ENCODE peak calls at places on chromosomes 4 and X, in five cellular contexts. P is ascending aorta; W is fibroblast of lung; I is left ventricle myocardium inferior; G is CD8-positive, alpha-beta T cell. Z is an unnamed sample.

GRCh38 chrX:41720125-41720780 is 3.7 kb upstream of the GPR82 start:
- DNase-seq in W (peak; percentile 51), I (no peak), G (peak; percentile 10), P (no peak), Z (peak; percentile 16)

GRCh38 chr4:6541789-6542188 is 33.2 kb upstream of the MAN2B2 start:
- DNase-seq in I (no peak), G (no peak), P (no peak), W (no peak), Z (no peak)

GRCh38 chr4:170008376-170008775 is 17.8 kb downstream of the MFAP3L start:
- DNase-seq in G (no peak), W (no peak), I (no peak), P (no peak), Z (no peak)

GRCh38 chr4:27081675-27082579 is 221.3 kb downstream of the STIM2 start:
- DNase-seq in I (no peak), G (no peak), P (no peak), W (no peak), Z (no peak)

GRCh38 chr4:174012135-174012923 is 271.1 kb downstream of the FBXO8 start:
- DNase-seq in W (no peak), G (no peak), P (no peak), I (no peak), Z (no peak)

GRCh38 chr4:82984459-82984858 is 26.2 kb downstream of the LIN54 start:
- DNase-seq in P (no peak), G (no peak), W (peak; percentile 69), I (no peak), Z (no peak)

GRCh38 chr4:150849016-150849415 is 166.1 kb downstream of the LRBA start:
- DNase-seq in W (peak; percentile 30), G (no peak), P (no peak), I (no peak), Z (no peak)

GRCh38 chr4:90403781-90404180 is 276.6 kb downstream of the CCSER1 start:
- DNase-seq in I (no peak), P (no peak), G (no peak), W (peak; percentile 45), Z (no peak)

GRCh38 chr4:2247128-2248043 is 5.5 kb upstream of the HAUS3 start:
- DNase-seq in P (peak; percentile 61), W (no peak), I (peak; percentile 22), G (peak; percentile 0), Z (no peak)

GRCh38 chr4:74742191-74742590 is 52.1 kb downstream of the BTC start:
- DNase-seq in G (no peak), I (no peak), P (no peak), W (no peak), Z (no peak)

GRCh38 chr4:168502886-168503285 is 6.0 kb downstream of the PALLD start:
- DNase-seq in I (no peak), W (no peak), G (no peak), P (no peak), Z (no peak)

GRCh38 chrX:10015711-10016515 is 48.8 kb downstream of the CLDN34 start:
- DNase-seq in G (no peak), W (peak; percentile 44), I (peak; percentile 62), P (peak; percentile 69), Z (no peak)

GRCh38 chr4:79977131-79977840 is 95.7 kb downstream of the ANTXR2 start:
- DNase-seq in G (no peak), P (no peak), W (no peak), I (no peak), Z (no peak)

GRCh38 chrX:128728943-128729342 is 676.7 kb upstream of the ACTRT1 start:
- DNase-seq in P (no peak), G (no peak), W (no peak), I (no peak), Z (no peak)

GRCh38 chr4:12562476-12562875 is 921.7 kb downstream of the RAB28 start:
- DNase-seq in W (no peak), P (no peak), G (no peak), I (no peak), Z (no peak)

DNA sequence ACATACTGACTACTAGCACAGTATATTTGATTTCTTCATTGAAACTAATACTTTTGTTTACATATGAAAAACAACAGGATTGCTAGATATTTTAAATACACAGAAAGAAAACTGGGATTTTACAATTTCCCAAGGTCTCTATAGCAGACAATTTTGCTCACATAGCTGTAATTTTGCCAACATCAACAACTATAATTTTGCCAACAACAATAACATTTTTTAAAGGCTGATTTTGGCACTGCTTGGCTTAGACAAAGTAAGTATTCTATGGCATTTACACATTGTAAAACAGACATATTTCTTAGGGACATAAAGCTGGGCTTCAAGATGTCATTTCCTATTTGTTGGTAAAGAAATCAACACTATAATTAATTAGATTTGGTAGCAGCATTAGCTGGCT is 922.1 kb downstream of the RAB28 start:
- DNase-seq in I (no peak), W (no peak), P (no peak), G (no peak), Z (no peak)
- H3K4me3 ChIP-seq in I (peak overlapping the region; percentile 45), W (no peak overlapping the region), P (no peak overlapping the region), G (no peak overlapping the region), Z (no peak overlapping the region)

DNA sequence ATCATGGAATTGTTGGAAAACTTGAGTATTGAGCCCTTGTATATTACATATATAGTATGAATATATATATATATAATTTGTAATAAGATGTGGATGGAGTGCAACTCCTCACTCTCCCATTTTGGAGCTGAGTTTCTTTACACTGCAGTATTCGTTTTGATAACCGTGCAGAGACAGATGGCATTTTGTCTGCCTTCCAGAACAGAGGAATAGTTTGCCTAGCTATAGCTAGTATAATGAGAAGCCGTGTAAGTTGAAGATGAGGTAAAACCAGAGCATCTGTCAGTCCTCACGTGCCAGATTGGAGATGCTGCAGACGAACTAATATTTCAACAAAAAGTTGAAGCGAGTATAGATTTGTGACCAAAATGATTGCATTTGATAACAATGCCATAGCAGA is 180.5 kb downstream of the FMR1NB start:
- DNase-seq in W (no peak), P (no peak), I (no peak), G (no peak), Z (no peak)
- H3K4me1 ChIP-seq in W (no peaks in the 10 kb centered on the region), P (no peaks in the 10 kb centered on the region), I (no peaks in the 10 kb centered on the region), G (no peaks in the 10 kb centered on the region), Z (no peaks in the 10 kb centered on the region)

DNA sequence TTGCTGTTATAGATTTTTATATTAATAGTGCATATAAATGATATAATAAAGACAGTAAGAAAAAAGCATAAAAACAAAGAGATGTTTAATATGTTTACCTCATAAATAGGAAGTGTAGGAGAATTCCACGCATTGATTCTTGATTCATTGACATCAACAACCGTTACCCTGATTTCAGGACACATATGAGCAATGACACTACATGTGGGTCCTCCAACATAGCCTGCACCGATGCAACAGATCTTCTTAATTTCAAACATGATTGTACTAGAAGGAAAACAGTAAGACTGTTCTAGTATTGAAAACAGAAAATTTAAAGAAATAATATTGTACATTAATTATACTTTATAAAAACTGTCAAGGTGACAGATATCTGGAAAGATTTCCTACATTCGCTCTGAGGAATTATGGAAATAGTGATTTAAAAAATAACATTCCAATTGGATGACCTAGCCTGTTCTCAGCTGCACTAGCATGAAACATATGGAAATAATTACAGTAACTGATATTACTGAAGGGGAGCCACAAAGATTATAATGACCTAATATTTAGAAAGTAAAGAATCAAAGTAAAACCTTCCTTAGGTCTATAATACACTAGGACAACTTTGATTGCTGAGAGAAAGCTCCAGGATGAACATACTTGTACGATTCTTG is 5.9 kb downstream of the UGDH start:
- DNase-seq in I (no peak), W (peak; percentile 73), G (no peak), P (no peak), Z (no peak)
- H3K4me3 ChIP-seq in I (no peak overlapping the region), W (peak overlapping the region; percentile 39), G (no peak overlapping the region), P (no peak overlapping the region), Z (no peak overlapping the region)

DNA sequence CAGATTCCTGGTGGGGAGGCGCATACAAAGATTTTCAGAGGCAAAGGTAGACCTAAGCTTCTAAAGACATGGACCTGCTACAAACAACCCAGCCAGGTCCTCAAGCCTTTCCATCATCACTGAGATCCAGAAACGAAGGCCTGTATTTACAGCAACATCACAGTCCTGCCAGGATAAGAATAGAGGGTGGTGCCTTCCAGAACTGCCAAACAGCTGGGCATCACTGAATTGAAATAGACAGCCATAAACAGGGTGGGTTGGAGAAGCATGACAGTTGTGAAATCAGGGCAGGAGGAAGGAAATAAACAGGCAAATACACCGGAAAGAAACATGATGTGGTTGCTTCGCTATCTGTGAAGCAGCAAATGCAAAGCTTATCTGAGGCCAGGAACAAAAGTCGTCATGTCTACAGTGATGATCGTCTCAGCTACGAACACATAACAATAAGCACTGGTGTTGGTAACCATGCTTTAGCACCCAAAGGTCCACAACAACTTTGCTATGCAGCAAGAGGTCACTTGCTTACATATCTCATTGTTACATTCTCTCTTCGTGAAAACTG is 6.7 kb upstream of the TMEM154 start:
- DNase-seq in G (no peak), W (no peak), P (no peak), I (no peak), Z (no peak)
- H3K4me1 ChIP-seq in G (no peaks in the 10 kb centered on the region), W (no peaks in the 10 kb centered on the region), P (no peaks in the 10 kb centered on the region), I (peaks cover 58% of the 10 kb centered on the region), Z (no peaks in the 10 kb centered on the region)

DNA sequence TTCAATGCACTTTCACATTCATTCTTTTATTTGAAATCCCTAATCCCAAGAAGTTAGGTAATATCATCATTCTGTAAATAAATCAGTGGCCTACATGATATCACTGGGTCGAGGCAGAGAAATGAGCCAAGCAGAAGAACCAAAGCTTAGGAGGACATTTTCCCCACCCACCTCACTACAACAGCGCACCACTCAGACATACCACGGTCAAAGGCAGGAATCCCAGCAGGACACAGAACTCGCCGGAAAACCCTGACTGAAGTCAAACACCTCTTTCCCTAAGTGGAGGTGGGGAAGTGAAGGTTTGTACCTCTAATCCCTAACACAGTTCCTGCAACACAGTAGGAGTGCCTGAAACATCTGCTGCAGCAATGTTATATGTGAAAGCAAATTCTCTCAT is 21.5 kb downstream of the RELL1 start:
- DNase-seq in P (no peak), W (no peak), G (no peak), I (no peak), Z (no peak)
- H3K4me3 ChIP-seq in P (no peak overlapping the region), W (no peak overlapping the region), G (no peak overlapping the region), I (peak overlapping the region; percentile 19), Z (no peak overlapping the region)

Z was measured in effector memory CD4-positive, alpha-beta T cell.